ENCODE peak calls at places on chromosomes 12 and 14, in four cellular contexts. D is HS-27A, W is EH, O is MG63. F is an unnamed sample.

GRCh38 chr14:50191499-50191898 is 39.9 kb downstream of the SOS2 start:
- DNase-seq in D (no peak), W (no peak), O (no peak), F (no peak)

GRCh38 chr12:6792522-6793201 is 3.3 kb downstream of the CD4 start:
- DNase-seq in O (no peak), D (no peak), W (peak; percentile 36), F (no peak)

GRCh38 chr14:35159742-35160409 is 37.5 kb downstream of the PRORP start:
- DNase-seq in D (peak; percentile 78), W (peak; percentile 92), O (no peak), F (peak; percentile 80)

GRCh38 chr12:39975374-39975918 is 130.4 kb downstream of the SLC2A13 start:
- DNase-seq in O (no peak), D (no peak), W (no peak), F (no peak)

GRCh38 chr12:10048531-10048930 is 18.0 kb downstream of the CLEC9A start:
- DNase-seq in O (no peak), W (no peak), D (no peak), F (no peak)

GRCh38 chr14:88871429-88871828 is 47.0 kb downstream of the TTC8 start:
- DNase-seq in O (no peak), W (no peak), D (no peak), F (no peak)

GRCh38 chr14:96109956-96110355 is 70.8 kb downstream of the C14orf132 start:
- DNase-seq in W (no peak), D (no peak), O (no peak), F (no peak)

GRCh38 chr12:110373025-110373876 is 30.3 kb downstream of the ANAPC7 start:
- DNase-seq in D (no peak), W (no peak), O (no peak), F (no peak)

GRCh38 chr14:73763396-73763795 is 49.2 kb upstream of the PNMA1 start:
- DNase-seq in D (no peak), O (no peak), W (no peak), F (no peak)

GRCh38 chr12:74455429-74455828 is 82.2 kb upstream of the ATXN7L3B start:
- DNase-seq in W (no peak), O (no peak), D (no peak), F (no peak)

GRCh38 chr14:103065861-103066260 is 8.5 kb upstream of the CDC42BPB start:
- DNase-seq in W (no peak), O (no peak), D (no peak), F (no peak)

GRCh38 chr12:66241061-66242043 is 52.3 kb downstream of the IRAK3 start:
- DNase-seq in O (peak; percentile 9), D (no peak), W (peak; percentile 86), F (no peak)

GRCh38 chr12:64255249-64255648 is 33.2 kb upstream of the KICS2 start:
- DNase-seq in D (no peak), O (no peak), W (no peak), F (no peak)

GRCh38 chr12:92108651-92109050 is 37.0 kb downstream of the BTG1 start:
- DNase-seq in O (peak; percentile 9), D (no peak), W (peak; percentile 87), F (no peak)

GRCh38 chr14:63895510-63895909 is 42.7 kb downstream of the SYNE2 start:
- DNase-seq in W (no peak), D (no peak), O (no peak), F (no peak)

GRCh38 chr12:56804169-56804568 is 41.0 kb downstream of the HSD17B6 start:
- DNase-seq in D (no peak), O (peak; percentile 49), W (no peak), F (no peak)

GRCh38 chr14:89912667-89913211 is 41.8 kb downstream of the EFCAB11 start:
- DNase-seq in O (peak; percentile 21), D (no peak), W (peak; percentile 99), F (peak; percentile 87)

GRCh38 chr12:109762071-109762672 is 48.5 kb downstream of the FAM222A start:
- DNase-seq in D (no peak), W (no peak), O (no peak), F (no peak)

GRCh38 chr12:111705672-111706071 is 19.8 kb downstream of the ACAD10 start:
- DNase-seq in D (no peak), W (no peak), O (no peak), F (no peak)

GRCh38 chr12:6277982-6278438 is 32.5 kb upstream of the PLEKHG6 start:
- DNase-seq in D (no peak), O (no peak), W (no peak), F (no peak)

GRCh38 chr12:50985322-50985721 is 33.0 kb downstream of the HIGD1C start:
- DNase-seq in O (no peak), W (peak; percentile 85), D (no peak), F (no peak)

GRCh38 chr14:68376067-68376810 is 416.6 kb downstream of the ZFP36L1 start:
- DNase-seq in D (peak; percentile 50), W (peak; percentile 55), O (peak; percentile 49), F (no peak)

GRCh38 chr12:89862511-89863331 is 154.1 kb upstream of the ATP2B1 start:
- DNase-seq in W (peak; percentile 35), D (no peak), O (no peak), F (no peak)

GRCh38 chr14:61300754-61301153 is 19.6 kb upstream of the TMEM30B start:
- DNase-seq in W (no peak), D (no peak), O (no peak), F (no peak)

GRCh38 chr12:94151577-94151976 is 3.2 kb downstream of the PLXNC1 start:
- DNase-seq in O (no peak), W (no peak), D (no peak), F (no peak)

F was measured in glomerular endothelial cell.